ENCODE peak calls at places on chromosomes 4 and X, in four cellular contexts. A, O, C and L are unnamed samples.
A peak's percentile ranks its signal among the peaks of the same experiment; 100 is the strongest.

GRCh38 chrX:95063554-95063953 is 1389.5 kb downstream of the FAM133A start:
- DNase-seq in A (no peak), O (peak; percentile 25), C (no peak), L (no peak)

GRCh38 chr4:38163216-38164006 is 203.2 kb downstream of the PTTG2 start:
- DNase-seq in A (no peak), O (peak; percentile 88), C (no peak), L (no peak)

GRCh38 chrX:74277320-74277719 is 26.7 kb upstream of the ZCCHC13 start:
- DNase-seq in A (no peak), O (no peak), C (no peak), L (no peak)

GRCh38 chr4:26248647-26249046 is 72.2 kb upstream of the RBPJ start:
- DNase-seq in A (no peak), O (peak; percentile 48), C (no peak), L (no peak)

GRCh38 chr4:4254666-4255065 is 6.6 kb upstream of the TMEM128 start:
- DNase-seq in A (no peak), O (no peak), C (no peak), L (no peak)

GRCh38 chr4:37816006-37816405 is 10.5 kb upstream of the PGM2 start:
- DNase-seq in A (no peak), O (no peak), C (no peak), L (no peak)

GRCh38 chrX:8034058-8034457 is 106.8 kb upstream of the PNPLA4 start:
- DNase-seq in A (no peak), O (no peak), C (no peak), L (peak; percentile 35)

GRCh38 chr4:113328514-113328913 is 279.1 kb downstream of the ANK2 start:
- DNase-seq in A (no peak), O (peak; percentile 12), C (no peak), L (peak; percentile 62)

GRCh38 chr4:7396186-7396585 is 38.5 kb downstream of the PSAPL1 start:
- DNase-seq in A (no peak), O (no peak), C (no peak), L (peak; percentile 12)

GRCh38 chrX:18983711-18984380 is at the start of gene PHKA2:
- DNase-seq in A (no peak), O (peak; percentile 61), C (no peak), L (peak; percentile 57)

GRCh38 chrX:122866527-122866926 is 317.6 kb upstream of the GRIA3 start:
- DNase-seq in A (no peak), O (peak; percentile 54), C (no peak), L (no peak)
- H3K27ac ChIP-seq in A (no peak overlapping the region), O (peak overlapping the region; percentile 32), C (no peak overlapping the region), L (no peak overlapping the region)

GRCh38 chrX:38754102-38754790 is 47.0 kb upstream of the MID1IP1 start:
- DNase-seq in A (peak; percentile 26), O (peak; percentile 54), C (no peak), L (peak; percentile 32)

GRCh38 chrX:38750551-38750950 is 50.7 kb upstream of the MID1IP1 start:
- DNase-seq in A (no peak), O (no peak), C (no peak), L (no peak)

GRCh38 chrX:38760883-38761282 is 40.4 kb upstream of the MID1IP1 start:
- DNase-seq in A (no peak), O (no peak), C (no peak), L (no peak)

GRCh38 chrX:38755319-38755718 is 45.9 kb upstream of the MID1IP1 start:
- DNase-seq in A (no peak), O (no peak), C (no peak), L (no peak)
- H2BK12ac ChIP-seq in A (no peak overlapping the region), O (no peak overlapping the region), C (no peak overlapping the region), L (no peak overlapping the region)

DNA sequence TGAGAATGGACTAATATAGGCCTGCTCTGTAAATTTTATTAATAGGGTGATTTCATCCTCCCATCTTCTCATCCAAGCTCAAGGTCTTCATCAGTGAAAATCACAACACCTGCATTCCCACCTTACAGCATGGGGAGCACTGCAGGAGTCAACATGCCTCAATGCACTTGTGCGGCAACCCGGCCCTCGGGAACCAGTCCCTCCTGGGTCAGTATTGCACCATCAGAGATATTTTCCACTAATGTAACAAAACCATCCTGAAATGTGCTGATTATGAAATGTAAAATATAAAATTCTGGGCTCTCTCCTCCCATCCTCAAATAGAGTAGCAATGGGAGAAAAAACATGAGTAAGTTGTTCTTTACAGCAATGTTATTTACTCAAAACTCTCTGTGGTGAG is 13.0 kb downstream of the USP46 start:
- DNase-seq in A (no peak), O (no peak), C (no peak), L (no peak)
- H3K27ac ChIP-seq in A (no peak overlapping the region), O (no peak overlapping the region), C (no peak overlapping the region), L (no peak overlapping the region)

DNA sequence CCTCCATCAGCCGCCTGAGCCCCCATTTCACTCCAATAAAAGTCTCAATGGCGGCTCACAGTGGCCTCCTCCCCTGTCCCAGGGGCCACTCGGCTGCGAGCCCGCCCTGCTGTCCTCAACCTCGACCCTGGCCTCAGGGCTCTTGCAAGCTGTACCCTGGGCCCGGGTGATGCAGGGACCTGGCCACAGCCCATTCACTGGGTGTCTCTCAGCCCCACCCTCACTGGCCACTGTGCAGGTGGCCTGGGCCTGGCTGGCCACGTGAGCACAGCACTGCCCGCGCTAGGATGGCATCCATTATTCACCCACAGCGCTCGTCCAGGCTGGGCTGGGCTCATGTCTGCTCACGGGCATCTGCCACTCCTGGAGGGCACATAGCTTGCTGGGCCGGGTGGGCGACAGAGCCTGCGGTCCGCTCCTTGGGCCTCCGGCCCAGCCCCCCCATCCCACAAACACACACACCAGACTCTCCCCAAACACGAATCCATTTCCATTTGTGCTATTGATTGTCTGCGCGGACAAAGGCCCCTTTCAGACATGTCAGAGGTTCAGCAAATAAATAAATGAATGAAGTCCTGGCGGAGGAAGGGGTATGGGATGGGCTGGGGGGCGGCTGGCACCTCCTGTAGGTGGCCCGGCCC is 16.5 kb upstream of the FGFR3 start:
- DNase-seq in A (no peak), O (no peak), C (no peak), L (no peak)
- H2BK12ac ChIP-seq in A (peak overlapping the region; percentile 100), O (no peak overlapping the region), C (peak overlapping the region; percentile 99), L (no peak overlapping the region)

DNA sequence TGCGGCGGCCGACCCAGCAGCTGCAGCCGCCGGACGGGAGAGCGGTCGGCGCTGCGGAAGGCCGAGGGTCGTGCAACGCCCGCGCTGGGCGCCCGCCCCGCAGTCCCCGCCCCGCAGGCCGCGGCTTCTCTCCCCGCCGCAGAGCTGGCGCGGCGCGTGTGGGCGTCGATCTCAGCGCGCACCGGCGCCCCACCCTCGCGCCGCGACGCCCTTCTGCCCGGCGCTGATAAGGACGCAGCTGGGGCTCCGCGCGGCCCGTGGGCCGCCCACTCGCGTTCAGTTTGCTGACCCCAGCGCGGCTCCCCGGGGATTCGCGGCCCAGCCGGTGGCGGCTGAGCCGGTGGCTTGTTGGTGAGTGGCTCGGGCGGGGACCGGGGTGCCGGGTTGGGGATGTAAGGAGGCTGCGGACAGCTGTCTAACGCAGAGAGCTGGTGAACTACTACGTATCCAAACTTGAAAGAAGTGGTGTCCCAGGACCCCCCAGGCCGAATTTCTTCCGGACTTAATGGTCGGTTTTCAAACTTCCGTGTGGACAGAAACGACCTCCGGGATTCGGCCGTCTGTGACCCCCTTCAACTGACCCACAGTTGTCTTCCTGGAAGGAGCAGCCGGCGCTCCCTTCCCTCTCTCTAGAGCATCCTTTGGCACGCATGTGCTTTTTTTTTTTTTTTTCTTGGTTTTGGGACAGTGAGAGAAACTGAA is 1.6 kb downstream of the FHDC1 start:
- DNase-seq in A (peak; percentile 31), O (peak; percentile 36), C (no peak), L (no peak)
- H3K27ac ChIP-seq in A (no peak overlapping the region), O (no peak overlapping the region), C (no peak overlapping the region), L (no peak overlapping the region)

DNA sequence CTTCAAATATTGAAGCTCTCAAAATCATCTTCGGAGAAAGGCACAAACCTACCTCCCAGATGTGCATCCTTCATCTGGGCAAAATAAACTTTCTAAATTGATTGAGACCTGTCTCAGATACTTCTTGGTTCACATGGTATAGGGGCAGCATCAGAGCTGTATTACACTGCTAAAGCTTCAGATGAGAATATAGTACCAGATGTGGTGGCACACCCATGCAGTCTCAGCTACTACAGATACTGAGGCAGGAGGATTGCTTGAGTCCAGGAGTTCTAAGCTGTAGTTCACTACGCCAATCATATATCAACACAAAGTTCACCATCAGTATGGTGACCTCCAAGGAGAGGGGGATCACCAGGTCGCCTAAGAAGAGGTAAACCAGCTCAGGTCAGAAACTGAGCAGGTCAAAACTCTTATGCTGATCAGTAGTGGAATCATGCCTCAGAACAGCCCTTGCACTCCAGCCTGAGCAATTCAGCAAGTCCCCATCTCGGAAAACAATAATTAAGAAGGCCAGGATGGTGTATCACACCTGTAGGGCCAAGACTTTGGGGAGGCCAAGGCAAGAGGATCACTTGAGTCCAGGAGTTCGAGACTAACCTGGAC is 22.0 kb downstream of the ELF2 start:
- DNase-seq in A (no peak), O (no peak), C (no peak), L (no peak)
- H2BK12ac ChIP-seq in A (no peak overlapping the region), O (no peak overlapping the region), C (peak overlapping the region; percentile 100), L (peak overlapping the region; percentile 100)

GRCh38 chrX:155005190-155005589 is 17.3 kb downstream of the F8 start:
- DNase-seq in A (no peak), O (no peak), C (no peak), L (no peak)
- H3K27ac ChIP-seq in A (no peak overlapping the region), O (no peak overlapping the region), C (no peak overlapping the region), L (no peak overlapping the region)

GRCh38 chr4:1766336-1767057 is 26.6 kb upstream of the FGFR3 start:
- DNase-seq in A (peak; percentile 62), O (no peak), C (no peak), L (peak; percentile 70)
- H2BK12ac ChIP-seq in A (no peak overlapping the region), O (no peak overlapping the region), C (peak overlapping the region; percentile 97), L (no peak overlapping the region)

DNA sequence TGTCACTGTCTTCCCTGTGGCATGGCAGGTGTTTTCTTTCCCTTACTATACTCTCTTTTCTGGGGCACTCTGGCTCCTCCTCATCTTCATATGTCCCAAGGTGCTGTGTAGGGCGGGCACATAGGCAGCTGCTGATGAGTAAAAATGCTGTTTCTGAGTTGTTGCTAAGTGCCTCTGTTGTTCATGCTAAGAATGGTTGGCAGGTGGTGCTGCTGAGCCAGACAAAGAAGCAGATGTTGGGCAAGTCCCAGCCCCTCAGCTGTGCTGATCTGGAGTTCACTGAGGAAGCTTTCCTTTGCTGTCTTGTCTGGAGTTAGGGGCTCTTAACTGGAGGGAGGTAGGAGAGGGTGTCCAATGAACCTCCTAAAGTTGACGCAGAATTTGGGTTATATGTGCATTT is 40.6 kb downstream of the HADH start:
- DNase-seq in A (peak; percentile 46), O (peak; percentile 82), C (peak; percentile 25), L (peak; percentile 72)
- H3K27ac ChIP-seq in A (no peak overlapping the region), O (no peak overlapping the region), C (no peak overlapping the region), L (no peak overlapping the region)

GRCh38 chr4:54213812-54214211 is 15.3 kb upstream of the PDGFRA start:
- DNase-seq in A (no peak), O (no peak), C (no peak), L (no peak)

GRCh38 chr4:54213001-54213400 is 16.1 kb upstream of the PDGFRA start:
- DNase-seq in A (no peak), O (peak; percentile 43), C (no peak), L (no peak)

GRCh38 chr4:54217642-54218486 is 11.2 kb upstream of the PDGFRA start:
- DNase-seq in A (peak; percentile 79), O (peak; percentile 87), C (no peak), L (peak; percentile 82)

GRCh38 chr4:54215379-54216072 is 13.6 kb upstream of the PDGFRA start:
- DNase-seq in A (no peak), O (no peak), C (no peak), L (no peak)

GRCh38 chr4:54218736-54219135 is 10.4 kb upstream of the PDGFRA start:
- DNase-seq in A (no peak), O (no peak), C (no peak), L (no peak)
- H2BK12ac ChIP-seq in A (no peak overlapping the region), O (no peak overlapping the region), C (no peak overlapping the region), L (no peak overlapping the region)